ENCODE peak calls at places on chromosome 6, in five cellular contexts. A is aorta, H is body of pancreas, X is sigmoid colon, E is WERI-Rb-1. S is an unnamed sample.

GRCh38 chr6:43355862-43356590 is 13.4 kb downstream of the ZNF318 start:
- DNase-seq in A (no peak), H (no peak), X (no peak), E (no peak), S (no peak)

GRCh38 chr6:123925360-123925759 is 121.7 kb downstream of the NKAIN2 start:
- DNase-seq in A (no peak), H (no peak), X (no peak), E (no peak), S (no peak)

GRCh38 chr6:47780510-47781356 is 1.1 kb upstream of the OPN5 start:
- DNase-seq in A (no peak), H (peak), X (no peak), E (peak), S (no peak)

GRCh38 chr6:14706378-14706929 is 539.4 kb upstream of the JARID2 start:
- DNase-seq in A (peak), H (peak), X (peak), E (no peak), S (no peak)

GRCh38 chr6:43076928-43077809 is 1.1 kb downstream of the PTK7 start:
- DNase-seq in A (no peak), H (peak), X (no peak), E (peak), S (no peak)

GRCh38 chr6:44247338-44248302 is 719 bp downstream of the HSP90AB1 start:
- DNase-seq in A (peak), H (peak), X (peak), E (peak), S (peak)

GRCh38 chr6:168025831-168026325 is 28.4 kb downstream of the KIF25 start:
- DNase-seq in A (no peak), H (no peak), X (no peak), E (no peak), S (no peak)

GRCh38 chr6:143596857-143597256 is 80.9 kb upstream of the PHACTR2 start:
- DNase-seq in A (peak), H (peak), X (peak), E (no peak), S (peak)

GRCh38 chr6:4281341-4282293 is 146.2 kb upstream of the ECI2 start:
- DNase-seq in A (no peak), H (peak), X (peak), E (no peak), S (no peak)

GRCh38 chr6:157264701-157265100 is 58.6 kb downstream of the TMEM242 start:
- DNase-seq in A (peak), H (no peak), X (peak), E (no peak), S (no peak)

GRCh38 chr6:137928286-137928685 is 61.2 kb downstream of the TNFAIP3 start:
- DNase-seq in A (no peak), H (no peak), X (no peak), E (no peak), S (no peak)

GRCh38 chr6:163943647-163944395 is 529.3 kb downstream of the QKI start:
- DNase-seq in A (no peak), H (no peak), X (no peak), E (no peak), S (no peak)

GRCh38 chr6:91781946-91782345 is 1195.1 kb upstream of the MAP3K7 start:
- DNase-seq in A (no peak), H (no peak), X (no peak), E (peak), S (no peak)

GRCh38 chr6:130412556-130413290 is 46.9 kb downstream of the TMEM200A start:
- DNase-seq in A (no peak), H (no peak), X (no peak), E (no peak), S (no peak)

GRCh38 chr6:159759645-159760044 is 2.2 kb upstream of the ACAT2 start:
- DNase-seq in A (no peak), H (no peak), X (no peak), E (no peak), S (no peak)

GRCh38 chr6:16154904-16155303 is 26.0 kb downstream of the MYLIP start:
- DNase-seq in A (no peak), H (no peak), X (no peak), E (no peak), S (no peak)

GRCh38 chr6:121881974-121882667 is 446.7 kb downstream of the GJA1 start:
- DNase-seq in A (no peak), H (no peak), X (no peak), E (no peak), S (no peak)

S was measured in tibial nerve.